ENCODE peak calls at places on chromosomes 3 and 15, in ten cellular contexts. R is vagina, A is A549, E is HepG2, K is adrenal gland, O is stomach, B is esophagus muscularis mucosa, U is K562, G is testis, F is breast epithelium. I is an unnamed sample.

GRCh38 chr3:173778246-173778645 is 380.7 kb downstream of the NLGN1 start:
- DNase-seq in E (no peak), G (no peak), R (no peak), A (no peak), B (no peak), O (no peak), F (no peak), U (no peak), K (no peak), I (no peak)

GRCh38 chr3:96259-96658 is 100.3 kb upstream of the CHL1 start:
- DNase-seq in G (no peak), U (no peak), F (no peak), O (no peak), R (no peak), E (peak; percentile 8), A (no peak), K (no peak), B (no peak), I (no peak)

GRCh38 chr3:185770071-185770470 is 54.8 kb downstream of the IGF2BP2 start:
- DNase-seq in O (no peak), E (no peak), G (no peak), K (no peak), B (no peak), R (no peak), A (no peak), F (no peak), U (no peak), I (no peak)

GRCh38 chr3:45509038-45509767 is 85.3 kb upstream of the LIMD1 start:
- DNase-seq in G (no peak), A (no peak), U (no peak), E (no peak), F (no peak), R (no peak), K (no peak), O (no peak), B (no peak), I (no peak)

GRCh38 chr3:43389388-43390254 is 103.3 kb downstream of the SNRK start:
- DNase-seq in G (no peak), U (no peak), O (peak; percentile 57), F (no peak), A (no peak), E (peak; percentile 30), K (peak; percentile 80), B (peak; percentile 92), R (no peak), I (no peak)

GRCh38 chr3:116971531-116971930 is 262.0 kb downstream of the TUSC7 start:
- DNase-seq in F (no peak), U (no peak), K (peak; percentile 80), E (no peak), G (no peak), O (no peak), B (no peak), A (no peak), R (no peak), I (no peak)

GRCh38 chr3:75687323-75687722 is 23.2 kb downstream of the FRG2C start:
- DNase-seq in O (no peak), K (no peak), G (no peak), B (no peak), E (no peak), A (no peak), R (no peak), F (no peak), U (no peak), I (no peak)

GRCh38 chr15:45710657-45711056 is 75.8 kb downstream of the SQOR start:
- DNase-seq in E (no peak), O (no peak), F (no peak), B (no peak), U (no peak), K (no peak), G (no peak), A (no peak), R (no peak), I (peak; percentile 93)

GRCh38 chr3:188889070-188889491 is 282.7 kb upstream of the TPRG1 start:
- DNase-seq in U (no peak), A (no peak), F (no peak), O (no peak), E (no peak), R (no peak), K (no peak), G (no peak), B (no peak), I (no peak)

GRCh38 chr3:195559723-195560409 is 16.7 kb upstream of the PPP1R2 start:
- DNase-seq in R (no peak), F (no peak), G (no peak), B (no peak), U (no peak), A (no peak), E (peak; percentile 28), O (no peak), K (no peak), I (no peak)

GRCh38 chr15:71752604-71753289 is 57.6 kb upstream of the NR2E3 start:
- DNase-seq in B (no peak), K (peak; percentile 83), G (peak; percentile 60), A (peak; percentile 93), E (peak; percentile 44), R (no peak), O (no peak), F (no peak), U (no peak), I (no peak)

GRCh38 chr15:40104296-40104864 is 4.3 kb downstream of the BMF start:
- DNase-seq in E (no peak), R (no peak), A (no peak), K (peak; percentile 58), O (no peak), G (no peak), F (no peak), B (no peak), U (no peak), I (no peak)
- H3K4me1 ChIP-seq in E (peaks cover 78% of the 10 kb centered on the region), R (peaks cover 93% of the 10 kb centered on the region), A (peaks cover 56% of the 10 kb centered on the region), K (peaks cover 83% of the 10 kb centered on the region), O (peaks cover 93% of the 10 kb centered on the region), G (peaks cover 55% of the 10 kb centered on the region), F (peaks cover 25% of the 10 kb centered on the region), B (peaks cover 95% of the 10 kb centered on the region), U (peaks cover 67% of the 10 kb centered on the region), I (no peaks in the 10 kb centered on the region)

GRCh38 chr3:39569095-39569494 is 101.6 kb downstream of the MOBP start:
- DNase-seq in U (no peak), A (no peak), O (peak; percentile 28), G (peak; percentile 41), E (no peak), F (no peak), B (no peak), R (no peak), K (no peak), I (no peak)
- TF ChIP-seq POLR2A in U (no peak), A (no peak), O (no peak), G (no peak), E (no peak), F (no peak), B (no peak), R (no peak), K (no peak), I (no peak)

GRCh38 chr3:44506961-44507360 is 29.5 kb upstream of the ZNF445 start:
- DNase-seq in R (no peak), F (no peak), O (no peak), B (no peak), E (no peak), K (no peak), U (no peak), G (no peak), A (no peak), I (no peak)

GRCh38 chr3:44499149-44499898 is 21.9 kb upstream of the ZNF445 start:
- DNase-seq in G (no peak), B (no peak), A (no peak), K (no peak), O (no peak), F (no peak), E (no peak), R (no peak), U (no peak), I (no peak)

GRCh38 chr3:44504566-44504965 is 27.1 kb upstream of the ZNF445 start:
- DNase-seq in R (no peak), F (no peak), K (no peak), B (no peak), U (no peak), E (no peak), G (no peak), O (no peak), A (no peak), I (no peak)

GRCh38 chr3:44506556-44506955 is 29.1 kb upstream of the ZNF445 start:
- DNase-seq in A (no peak), R (no peak), G (no peak), F (no peak), E (no peak), O (no peak), K (no peak), U (no peak), B (no peak), I (no peak)

GRCh38 chr3:44501971-44502370 is 24.5 kb upstream of the ZNF445 start:
- DNase-seq in O (no peak), K (no peak), U (no peak), F (no peak), R (no peak), E (no peak), B (no peak), G (no peak), A (no peak), I (no peak)
- H3K9me3 ChIP-seq in O (peaks cover 31% of the 10 kb centered on the region), K (no peaks in the 10 kb centered on the region), U (peaks cover 35% of the 10 kb centered on the region), F (peaks cover 53% of the 10 kb centered on the region), R (peaks cover 15% of the 10 kb centered on the region), E (peaks cover 35% of the 10 kb centered on the region), B (peaks cover 26% of the 10 kb centered on the region), G (no peaks in the 10 kb centered on the region), A (peaks cover 66% of the 10 kb centered on the region), I (peaks cover 35% of the 10 kb centered on the region)

GRCh38 chr15:92011611-92012367 is 158.3 kb downstream of the SLCO3A1 start:
- DNase-seq in U (no peak), O (no peak), G (peak; percentile 48), K (peak; percentile 87), E (no peak), B (no peak), F (no peak), A (no peak), R (no peak), I (no peak)

GRCh38 chr15:92017882-92018534 is 164.5 kb downstream of the SLCO3A1 start:
- DNase-seq in G (no peak), U (no peak), F (no peak), R (no peak), E (no peak), K (no peak), B (no peak), O (no peak), A (no peak), I (no peak)

GRCh38 chr15:92018535-92019239 is 165.2 kb downstream of the SLCO3A1 start:
- DNase-seq in G (no peak), R (no peak), O (no peak), K (no peak), E (no peak), A (no peak), F (no peak), B (no peak), U (no peak), I (no peak)

GRCh38 chr15:92012368-92012629 is 158.8 kb downstream of the SLCO3A1 start:
- DNase-seq in B (no peak), E (no peak), A (no peak), R (no peak), U (no peak), O (no peak), F (no peak), K (peak; percentile 69), G (no peak), I (no peak)

DNA sequence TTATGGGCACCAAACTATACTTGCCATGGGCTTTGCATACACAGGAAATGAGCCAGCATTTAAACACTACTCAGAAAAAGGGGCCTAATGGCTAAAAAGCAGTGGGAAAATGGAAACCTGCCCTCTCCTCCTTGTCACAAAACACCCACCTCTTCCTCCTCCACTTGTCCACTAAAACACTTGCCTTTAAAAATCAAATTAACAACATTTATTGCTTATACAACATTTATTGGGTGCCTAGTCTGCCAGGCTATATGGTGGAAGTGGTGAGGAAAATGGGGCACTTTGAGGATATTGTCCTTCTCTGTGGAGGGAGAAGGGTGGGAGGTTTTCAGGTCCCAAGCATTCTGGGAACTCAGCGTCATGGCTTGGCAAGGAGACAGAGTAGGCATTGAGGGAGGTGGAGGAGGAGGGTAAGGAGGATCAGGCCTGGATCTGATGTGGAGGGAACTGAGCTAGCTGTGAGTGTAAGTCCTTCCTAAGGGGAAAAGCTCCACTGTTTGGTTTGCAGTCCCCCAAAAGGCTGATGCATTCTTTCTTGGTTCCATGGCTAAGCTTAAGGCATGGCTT is 161.0 kb downstream of the SLCO3A1 start:
- DNase-seq in U (no peak), B (no peak), K (no peak), A (no peak), E (no peak), G (peak; percentile 76), O (no peak), F (no peak), R (no peak), I (no peak)
- H3K4me1 ChIP-seq in U (no peaks in the 10 kb centered on the region), B (peaks cover 18% of the 10 kb centered on the region), K (peaks cover 9% of the 10 kb centered on the region), A (peaks cover 13% of the 10 kb centered on the region), E (no peaks in the 10 kb centered on the region), G (peaks cover 12% of the 10 kb centered on the region), O (peaks cover 15% of the 10 kb centered on the region), F (no peaks in the 10 kb centered on the region), R (peaks cover 34% of the 10 kb centered on the region), I (no peaks in the 10 kb centered on the region)